ENCODE peak calls at places on chromosomes 7 and 10, in four cellular contexts. X is MCF 10A, V is kidney tubule cell, H is cardiac septum. I is an unnamed sample.

GRCh38 chr7:6221340-6222319 is 50.8 kb downstream of the CYTH3 start:
- DNase-seq in X (no peak), V (no peak), H (no peak), I (no peak)

GRCh38 chr7:2886900-2887299 is 42.8 kb upstream of the GNA12 start:
- DNase-seq in X (peak; percentile 76), V (peak; percentile 77), H (no peak), I (peak; percentile 67)

GRCh38 chr7:44305564-44306507 is 19.6 kb downstream of the CAMK2B start:
- DNase-seq in X (peak; percentile 13), V (peak; percentile 44), H (peak; percentile 74), I (no peak)

GRCh38 chr10:115417585-115418265 is 324.6 kb downstream of the ATRNL1 start:
- DNase-seq in X (peak; percentile 76), V (peak; percentile 61), H (no peak), I (peak; percentile 69)

GRCh38 chr7:41489885-41490284 is 213.0 kb downstream of the INHBA start:
- DNase-seq in X (no peak), V (no peak), H (no peak), I (no peak)

GRCh38 chr10:133302230-133302629 is 6.4 kb downstream of the TUBGCP2 start:
- DNase-seq in X (no peak), V (no peak), H (no peak), I (no peak)

GRCh38 chr10:99742240-99742639 is 10.2 kb downstream of the CUTC start:
- DNase-seq in X (no peak), V (no peak), H (no peak), I (no peak)

GRCh38 chr10:109183366-109183765 is 739.9 kb downstream of the XPNPEP1 start:
- DNase-seq in X (no peak), V (no peak), H (no peak), I (no peak)

GRCh38 chr7:81573128-81573527 is 196.7 kb downstream of the HGF start:
- DNase-seq in X (no peak), V (no peak), H (no peak), I (no peak)

GRCh38 chr7:95527033-95527775 is 41.5 kb downstream of the ASB4 start:
- DNase-seq in X (peak; percentile 83), V (peak; percentile 56), H (no peak), I (peak; percentile 72)

GRCh38 chr7:33062023-33062781 is at the start of gene NT5C3A:
- DNase-seq in X (peak; percentile 45), V (peak; percentile 45), H (peak; percentile 83), I (peak; percentile 46)